ENCODE peak calls at places on chromosomes 4 and X, in ten cellular contexts. One of them, this sample, is unnamed.

GRCh38 chrX:130715299-130715698 is 187.7 kb downstream of the ENOX2 start:
- DNase-seq in upper lobe of right lung: no peak
- DNase-seq in aorta: no peak
- DNase-seq in psoas muscle: no peak
- DNase-seq in right cardiac atrium: no peak
- DNase-seq in MM.1S: no peak
- DNase-seq in spleen: no peak
- DNase-seq in SJSA1: peak; percentile 2
- DNase-seq in colonic mucosa: no peak
- DNase-seq in heart right ventricle: no peak
- DNase-seq in this sample: no peak

GRCh38 chrX:96684339-96685204 is at the start of gene DIAPH2:
- DNase-seq in right cardiac atrium: peak; percentile 90
- DNase-seq in upper lobe of right lung: peak; percentile 91
- DNase-seq in spleen: peak; percentile 94
- DNase-seq in heart right ventricle: peak; percentile 60
- DNase-seq in aorta: peak; percentile 85
- DNase-seq in SJSA1: peak; percentile 57
- DNase-seq in colonic mucosa: peak; percentile 86
- DNase-seq in MM.1S: peak; percentile 84
- DNase-seq in psoas muscle: peak; percentile 89
- DNase-seq in this sample: peak; percentile 89

GRCh38 chr4:13656569-13656988 is 29.1 kb upstream of the BOD1L1 start:
- DNase-seq in heart right ventricle: peak; percentile 41
- DNase-seq in right cardiac atrium: peak; percentile 58
- DNase-seq in SJSA1: peak; percentile 37
- DNase-seq in psoas muscle: peak; percentile 58
- DNase-seq in upper lobe of right lung: peak; percentile 72
- DNase-seq in MM.1S: peak; percentile 55
- DNase-seq in colonic mucosa: peak; percentile 42
- DNase-seq in aorta: peak; percentile 65
- DNase-seq in spleen: peak; percentile 81
- DNase-seq in this sample: peak; percentile 77

GRCh38 chr4:52096048-52096447 is 44.9 kb downstream of the SPATA18 start:
- DNase-seq in heart right ventricle: no peak
- DNase-seq in colonic mucosa: no peak
- DNase-seq in aorta: no peak
- DNase-seq in right cardiac atrium: no peak
- DNase-seq in MM.1S: no peak
- DNase-seq in SJSA1: no peak
- DNase-seq in spleen: no peak
- DNase-seq in psoas muscle: no peak
- DNase-seq in upper lobe of right lung: no peak
- DNase-seq in this sample: no peak

GRCh38 chr4:122673252-122673651 is 52.4 kb upstream of the IL21 start:
- DNase-seq in upper lobe of right lung: no peak
- DNase-seq in heart right ventricle: no peak
- DNase-seq in MM.1S: no peak
- DNase-seq in colonic mucosa: peak; percentile 23
- DNase-seq in aorta: no peak
- DNase-seq in right cardiac atrium: no peak
- DNase-seq in SJSA1: no peak
- DNase-seq in spleen: no peak
- DNase-seq in psoas muscle: no peak
- DNase-seq in this sample: no peak

GRCh38 chr4:103887191-103887590 is 167.4 kb upstream of the TACR3 start:
- DNase-seq in MM.1S: no peak
- DNase-seq in right cardiac atrium: no peak
- DNase-seq in psoas muscle: no peak
- DNase-seq in upper lobe of right lung: no peak
- DNase-seq in aorta: no peak
- DNase-seq in colonic mucosa: no peak
- DNase-seq in SJSA1: no peak
- DNase-seq in heart right ventricle: no peak
- DNase-seq in spleen: no peak
- DNase-seq in this sample: no peak

GRCh38 chrX:43586855-43587254 is 69.2 kb upstream of the MAOA start:
- DNase-seq in psoas muscle: no peak
- DNase-seq in spleen: no peak
- DNase-seq in MM.1S: no peak
- DNase-seq in SJSA1: no peak
- DNase-seq in heart right ventricle: no peak
- DNase-seq in upper lobe of right lung: no peak
- DNase-seq in colonic mucosa: peak; percentile 51
- DNase-seq in right cardiac atrium: no peak
- DNase-seq in aorta: no peak
- DNase-seq in this sample: no peak

GRCh38 chr4:54187148-54187547 is 41.9 kb upstream of the PDGFRA start:
- DNase-seq in aorta: no peak
- DNase-seq in spleen: no peak
- DNase-seq in MM.1S: no peak
- DNase-seq in upper lobe of right lung: no peak
- DNase-seq in colonic mucosa: no peak
- DNase-seq in heart right ventricle: peak; percentile 39
- DNase-seq in right cardiac atrium: peak; percentile 79
- DNase-seq in SJSA1: no peak
- DNase-seq in psoas muscle: no peak
- DNase-seq in this sample: no peak

GRCh38 chrX:131874300-131874699 is 148.8 kb upstream of the STK26 start:
- DNase-seq in aorta: no peak
- DNase-seq in MM.1S: no peak
- DNase-seq in psoas muscle: no peak
- DNase-seq in spleen: no peak
- DNase-seq in heart right ventricle: no peak
- DNase-seq in right cardiac atrium: no peak
- DNase-seq in SJSA1: no peak
- DNase-seq in upper lobe of right lung: no peak
- DNase-seq in colonic mucosa: no peak
- DNase-seq in this sample: no peak

GRCh38 chr4:98641393-98641792 is 17.0 kb downstream of the TSPAN5 start:
- DNase-seq in SJSA1: no peak
- DNase-seq in MM.1S: no peak
- DNase-seq in upper lobe of right lung: no peak
- DNase-seq in right cardiac atrium: no peak
- DNase-seq in colonic mucosa: no peak
- DNase-seq in psoas muscle: no peak
- DNase-seq in aorta: no peak
- DNase-seq in spleen: no peak
- DNase-seq in heart right ventricle: no peak
- DNase-seq in this sample: no peak

GRCh38 chr4:98638661-98639060 is 19.8 kb downstream of the TSPAN5 start:
- DNase-seq in SJSA1: no peak
- DNase-seq in upper lobe of right lung: no peak
- DNase-seq in right cardiac atrium: no peak
- DNase-seq in colonic mucosa: no peak
- DNase-seq in psoas muscle: no peak
- DNase-seq in heart right ventricle: no peak
- DNase-seq in spleen: no peak
- DNase-seq in MM.1S: no peak
- DNase-seq in aorta: no peak
- DNase-seq in this sample: no peak

GRCh38 chr4:98639523-98639922 is 18.9 kb downstream of the TSPAN5 start:
- DNase-seq in aorta: no peak
- DNase-seq in MM.1S: peak; percentile 81
- DNase-seq in SJSA1: no peak
- DNase-seq in heart right ventricle: no peak
- DNase-seq in right cardiac atrium: no peak
- DNase-seq in colonic mucosa: no peak
- DNase-seq in psoas muscle: no peak
- DNase-seq in upper lobe of right lung: no peak
- DNase-seq in spleen: no peak
- DNase-seq in this sample: no peak

GRCh38 chr4:98641906-98642668 is 16.3 kb downstream of the TSPAN5 start:
- DNase-seq in right cardiac atrium: no peak
- DNase-seq in MM.1S: no peak
- DNase-seq in SJSA1: no peak
- DNase-seq in spleen: no peak
- DNase-seq in upper lobe of right lung: no peak
- DNase-seq in aorta: no peak
- DNase-seq in psoas muscle: no peak
- DNase-seq in heart right ventricle: no peak
- DNase-seq in colonic mucosa: no peak
- DNase-seq in this sample: no peak

DNA sequence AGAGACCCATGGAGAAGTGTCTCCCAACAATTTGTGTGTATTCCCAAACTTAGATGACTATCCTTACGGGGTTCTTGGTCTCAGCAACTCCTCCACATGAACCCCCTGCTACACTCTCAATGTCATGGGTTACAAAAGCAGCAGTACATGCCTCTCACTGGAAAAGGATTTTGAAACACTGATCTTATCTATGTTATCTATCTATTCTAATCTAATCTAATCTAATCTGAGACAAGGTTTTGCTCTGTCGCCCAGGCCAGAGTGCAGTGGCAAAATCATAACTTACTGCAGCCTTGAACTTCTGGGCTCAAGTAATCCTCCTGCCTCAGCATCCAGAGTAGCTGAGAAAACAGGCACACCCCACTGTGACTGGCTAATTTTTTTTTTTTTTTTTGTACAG is 19.3 kb downstream of the TSPAN5 start:
- DNase-seq in SJSA1: no peak
- DNase-seq in upper lobe of right lung: no peak
- DNase-seq in colonic mucosa: no peak
- DNase-seq in heart right ventricle: no peak
- DNase-seq in psoas muscle: no peak
- DNase-seq in right cardiac atrium: no peak
- DNase-seq in spleen: no peak
- DNase-seq in MM.1S: no peak
- DNase-seq in aorta: no peak
- DNase-seq in this sample: no peak
- H3K4me3 ChIP-seq in SJSA1: no peak overlapping the region
- H3K4me3 ChIP-seq in upper lobe of right lung: no peak overlapping the region
- H3K4me3 ChIP-seq in colonic mucosa: no peak overlapping the region
- H3K4me3 ChIP-seq in heart right ventricle: no peak overlapping the region
- H3K4me3 ChIP-seq in psoas muscle: no peak overlapping the region
- H3K4me3 ChIP-seq in right cardiac atrium: no peak overlapping the region
- H3K4me3 ChIP-seq in spleen: no peak overlapping the region
- H3K4me3 ChIP-seq in MM.1S: peak overlapping the region; percentile 52
- H3K4me3 ChIP-seq in aorta: no peak overlapping the region
- H3K4me3 ChIP-seq in this sample: no peak overlapping the region

DNA sequence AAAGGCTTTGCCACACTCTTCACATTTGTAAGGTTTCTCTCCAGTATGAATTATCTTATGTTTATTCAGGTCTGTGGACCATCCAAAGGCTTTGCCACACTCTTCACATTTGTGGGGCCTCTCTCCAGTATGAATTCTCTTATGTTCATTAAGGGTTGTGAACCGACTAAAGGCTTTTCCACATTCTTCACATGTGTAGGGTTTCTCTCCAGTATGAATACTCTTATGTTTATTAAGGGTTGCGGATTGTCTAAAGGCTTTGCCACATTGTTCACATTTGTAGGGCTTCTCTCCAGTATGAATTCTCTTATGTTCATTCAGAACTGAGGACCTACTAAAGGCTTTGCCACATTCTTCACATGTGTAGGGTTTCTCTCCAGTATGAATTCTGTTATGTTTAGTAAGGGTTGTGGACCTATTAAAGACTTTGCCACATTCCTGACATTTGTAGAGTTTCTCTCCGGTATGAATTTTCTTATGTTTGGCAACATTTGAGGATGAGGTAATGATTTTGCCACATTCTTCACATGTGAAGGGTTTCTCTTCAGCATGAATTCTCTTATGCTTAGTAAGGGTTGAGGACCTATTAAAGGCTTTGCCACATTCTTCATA is 33.7 kb downstream of the ZNF732 start:
- DNase-seq in MM.1S: no peak
- DNase-seq in right cardiac atrium: no peak
- DNase-seq in SJSA1: no peak
- DNase-seq in heart right ventricle: no peak
- DNase-seq in psoas muscle: no peak
- DNase-seq in upper lobe of right lung: no peak
- DNase-seq in colonic mucosa: no peak
- DNase-seq in aorta: no peak
- DNase-seq in spleen: no peak
- DNase-seq in this sample: no peak
- H3K9me3 ChIP-seq in MM.1S: no peaks in the 10 kb centered on the region
- H3K9me3 ChIP-seq in right cardiac atrium: peaks cover 4% of the 10 kb centered on the region
- H3K9me3 ChIP-seq in SJSA1: no peaks in the 10 kb centered on the region
- H3K9me3 ChIP-seq in heart right ventricle: peaks cover 99% of the 10 kb centered on the region
- H3K9me3 ChIP-seq in psoas muscle: peaks cover 91% of the 10 kb centered on the region
- H3K9me3 ChIP-seq in upper lobe of right lung: peaks cover 72% of the 10 kb centered on the region
- H3K9me3 ChIP-seq in colonic mucosa: peaks cover 22% of the 10 kb centered on the region
- H3K9me3 ChIP-seq in aorta: no peaks in the 10 kb centered on the region
- H3K9me3 ChIP-seq in spleen: peaks cover 98% of the 10 kb centered on the region
- H3K9me3 ChIP-seq in this sample: peaks cover 94% of the 10 kb centered on the region

DNA sequence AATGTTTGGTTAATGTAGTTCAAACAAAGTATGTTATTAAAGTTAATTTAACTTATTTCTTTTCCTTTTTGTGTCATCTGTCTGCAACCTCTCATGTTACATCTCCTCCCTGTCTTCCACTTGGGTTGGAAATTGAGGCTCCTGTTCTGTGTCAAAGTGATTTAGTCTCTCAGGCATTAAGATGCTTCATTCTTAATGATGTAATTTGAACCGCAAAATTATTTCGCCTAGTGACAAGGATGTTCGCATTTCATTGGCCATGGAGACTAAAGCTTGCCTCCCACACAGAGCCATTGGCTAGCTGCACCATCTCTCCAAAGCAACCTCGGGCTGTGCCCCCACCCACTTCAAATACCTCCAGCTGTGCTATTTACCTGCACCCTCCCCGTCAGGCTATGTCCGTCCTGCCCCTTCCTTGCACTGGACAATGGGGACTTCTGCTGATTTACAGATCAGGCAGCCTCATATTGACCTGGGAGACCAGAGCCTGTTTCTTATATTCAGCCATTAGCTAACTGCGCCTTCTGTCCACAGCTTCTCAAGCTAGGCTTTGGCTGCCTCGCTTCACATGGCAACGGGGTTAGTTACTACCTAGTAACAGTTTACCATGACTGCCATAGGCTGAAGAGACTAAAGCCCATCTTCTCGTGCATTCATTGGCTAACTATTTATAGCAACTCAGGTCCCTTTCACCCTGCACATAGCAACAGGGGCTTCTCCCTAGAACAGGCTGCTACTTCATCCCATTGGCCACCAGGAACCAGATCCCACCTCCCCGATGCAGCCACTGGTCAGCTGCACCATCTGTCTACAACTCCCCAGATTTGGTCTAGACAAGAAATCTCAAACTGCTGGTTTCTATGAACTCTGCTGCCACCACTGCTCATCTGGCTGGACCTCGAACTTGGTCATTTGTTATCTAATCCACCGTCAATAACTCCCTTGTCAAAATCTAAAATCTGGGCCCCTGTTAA is 8.6 kb upstream of the ZNF157 start:
- DNase-seq in MM.1S: peak; percentile 89
- DNase-seq in psoas muscle: peak; percentile 77
- DNase-seq in colonic mucosa: peak; percentile 49
- DNase-seq in heart right ventricle: peak; percentile 85
- DNase-seq in right cardiac atrium: peak; percentile 89
- DNase-seq in aorta: peak; percentile 90
- DNase-seq in spleen: peak; percentile 88
- DNase-seq in upper lobe of right lung: peak; percentile 74
- DNase-seq in SJSA1: peak; percentile 14
- DNase-seq in this sample: peak; percentile 75
- H3K4me3 ChIP-seq in MM.1S: peak overlapping the region; percentile 49
- H3K4me3 ChIP-seq in psoas muscle: peak overlapping the region; percentile 52
- H3K4me3 ChIP-seq in colonic mucosa: no peak overlapping the region
- H3K4me3 ChIP-seq in heart right ventricle: peak overlapping the region; percentile 55
- H3K4me3 ChIP-seq in right cardiac atrium: peak overlapping the region; percentile 50
- H3K4me3 ChIP-seq in aorta: no peak overlapping the region
- H3K4me3 ChIP-seq in spleen: peak overlapping the region; percentile 22
- H3K4me3 ChIP-seq in upper lobe of right lung: peak overlapping the region; percentile 30
- H3K4me3 ChIP-seq in SJSA1: no peak overlapping the region
- H3K4me3 ChIP-seq in this sample: peak overlapping the region; percentile 39

GRCh38 chrX:17164079-17164478 is 210.9 kb upstream of the NHS start:
- DNase-seq in heart right ventricle: no peak
- DNase-seq in aorta: no peak
- DNase-seq in psoas muscle: no peak
- DNase-seq in spleen: no peak
- DNase-seq in SJSA1: no peak
- DNase-seq in MM.1S: no peak
- DNase-seq in colonic mucosa: no peak
- DNase-seq in upper lobe of right lung: no peak
- DNase-seq in right cardiac atrium: no peak
- DNase-seq in this sample: no peak
- H3K9me3 ChIP-seq in heart right ventricle: peaks cover 36% of the 10 kb centered on the region
- H3K9me3 ChIP-seq in aorta: no peaks in the 10 kb centered on the region
- H3K9me3 ChIP-seq in psoas muscle: peaks cover 50% of the 10 kb centered on the region
- H3K9me3 ChIP-seq in spleen: peaks cover 24% of the 10 kb centered on the region
- H3K9me3 ChIP-seq in SJSA1: no peaks in the 10 kb centered on the region
- H3K9me3 ChIP-seq in MM.1S: no peaks in the 10 kb centered on the region
- H3K9me3 ChIP-seq in colonic mucosa: no peaks in the 10 kb centered on the region
- H3K9me3 ChIP-seq in upper lobe of right lung: no peaks in the 10 kb centered on the region
- H3K9me3 ChIP-seq in right cardiac atrium: no peaks in the 10 kb centered on the region
- H3K9me3 ChIP-seq in this sample: peaks cover 11% of the 10 kb centered on the region